ENCODE peak calls at places on chromosomes 1 and 21, in eight cellular contexts. One of them, this sample, is unnamed.

GRCh38 chr1:246564839-246565750 is 966 bp downstream of the TFB2M start:
- DNase-seq in K562: no peak
- DNase-seq in endothelial cell of umbilical vein: no peak
- DNase-seq in HCT116: no peak
- DNase-seq in A549: no peak
- DNase-seq in H1: no peak
- DNase-seq in GM12878: no peak
- DNase-seq in SK-N-SH: no peak
- DNase-seq in this sample: peak

GRCh38 chr1:167158095-167158812 is 62.4 kb upstream of the POU2F1 start:
- DNase-seq in A549: no peak
- DNase-seq in endothelial cell of umbilical vein: no peak
- DNase-seq in GM12878: no peak
- DNase-seq in SK-N-SH: no peak
- DNase-seq in K562: no peak
- DNase-seq in HCT116: no peak
- DNase-seq in H1: no peak
- DNase-seq in this sample: peak

GRCh38 chr1:177969825-177970371 is at the start of gene SEC16B:
- DNase-seq in H1: no peak
- DNase-seq in endothelial cell of umbilical vein: no peak
- DNase-seq in HCT116: no peak
- DNase-seq in K562: no peak
- DNase-seq in A549: peak
- DNase-seq in SK-N-SH: no peak
- DNase-seq in GM12878: no peak
- DNase-seq in this sample: no peak

GRCh38 chr1:19670787-19671186 is 6.1 kb downstream of the HTR6 start:
- DNase-seq in GM12878: no peak
- DNase-seq in SK-N-SH: no peak
- DNase-seq in HCT116: no peak
- DNase-seq in A549: no peak
- DNase-seq in H1: no peak
- DNase-seq in endothelial cell of umbilical vein: no peak
- DNase-seq in K562: no peak
- DNase-seq in this sample: no peak

GRCh38 chr1:181104790-181105133 is 16.3 kb downstream of the IER5 start:
- DNase-seq in GM12878: no peak
- DNase-seq in K562: peak
- DNase-seq in H1: no peak
- DNase-seq in SK-N-SH: no peak
- DNase-seq in endothelial cell of umbilical vein: no peak
- DNase-seq in HCT116: no peak
- DNase-seq in A549: no peak
- DNase-seq in this sample: peak

GRCh38 chr21:43957629-43958362 is 54.3 kb upstream of the TRAPPC10 start:
- DNase-seq in K562: no peak
- DNase-seq in H1: no peak
- DNase-seq in GM12878: peak
- DNase-seq in SK-N-SH: no peak
- DNase-seq in A549: no peak
- DNase-seq in HCT116: no peak
- DNase-seq in endothelial cell of umbilical vein: no peak
- DNase-seq in this sample: no peak

GRCh38 chr1:5913876-5914275 is 78.3 kb downstream of the NPHP4 start:
- DNase-seq in endothelial cell of umbilical vein: no peak
- DNase-seq in HCT116: no peak
- DNase-seq in SK-N-SH: no peak
- DNase-seq in GM12878: no peak
- DNase-seq in K562: no peak
- DNase-seq in A549: no peak
- DNase-seq in H1: no peak
- DNase-seq in this sample: no peak

GRCh38 chr21:19236209-19236608 is 832.6 kb upstream of the TMPRSS15 start:
- DNase-seq in SK-N-SH: no peak
- DNase-seq in K562: no peak
- DNase-seq in HCT116: no peak
- DNase-seq in H1: no peak
- DNase-seq in A549: no peak
- DNase-seq in GM12878: no peak
- DNase-seq in endothelial cell of umbilical vein: no peak
- DNase-seq in this sample: no peak

GRCh38 chr1:85274969-85275453 is 1.4 kb downstream of the BCL10 start:
- DNase-seq in GM12878: no peak
- DNase-seq in A549: peak
- DNase-seq in endothelial cell of umbilical vein: peak
- DNase-seq in K562: no peak
- DNase-seq in H1: no peak
- DNase-seq in HCT116: no peak
- DNase-seq in SK-N-SH: no peak
- DNase-seq in this sample: peak
- H3K4me3 ChIP-seq in GM12878: peak
- H3K4me3 ChIP-seq in A549: peak
- H3K4me3 ChIP-seq in endothelial cell of umbilical vein: peak
- H3K4me3 ChIP-seq in K562: peak
- H3K4me3 ChIP-seq in H1: peak
- H3K4me3 ChIP-seq in HCT116: peak
- H3K4me3 ChIP-seq in SK-N-SH: peak
- H3K4me3 ChIP-seq in this sample: peak

DNA sequence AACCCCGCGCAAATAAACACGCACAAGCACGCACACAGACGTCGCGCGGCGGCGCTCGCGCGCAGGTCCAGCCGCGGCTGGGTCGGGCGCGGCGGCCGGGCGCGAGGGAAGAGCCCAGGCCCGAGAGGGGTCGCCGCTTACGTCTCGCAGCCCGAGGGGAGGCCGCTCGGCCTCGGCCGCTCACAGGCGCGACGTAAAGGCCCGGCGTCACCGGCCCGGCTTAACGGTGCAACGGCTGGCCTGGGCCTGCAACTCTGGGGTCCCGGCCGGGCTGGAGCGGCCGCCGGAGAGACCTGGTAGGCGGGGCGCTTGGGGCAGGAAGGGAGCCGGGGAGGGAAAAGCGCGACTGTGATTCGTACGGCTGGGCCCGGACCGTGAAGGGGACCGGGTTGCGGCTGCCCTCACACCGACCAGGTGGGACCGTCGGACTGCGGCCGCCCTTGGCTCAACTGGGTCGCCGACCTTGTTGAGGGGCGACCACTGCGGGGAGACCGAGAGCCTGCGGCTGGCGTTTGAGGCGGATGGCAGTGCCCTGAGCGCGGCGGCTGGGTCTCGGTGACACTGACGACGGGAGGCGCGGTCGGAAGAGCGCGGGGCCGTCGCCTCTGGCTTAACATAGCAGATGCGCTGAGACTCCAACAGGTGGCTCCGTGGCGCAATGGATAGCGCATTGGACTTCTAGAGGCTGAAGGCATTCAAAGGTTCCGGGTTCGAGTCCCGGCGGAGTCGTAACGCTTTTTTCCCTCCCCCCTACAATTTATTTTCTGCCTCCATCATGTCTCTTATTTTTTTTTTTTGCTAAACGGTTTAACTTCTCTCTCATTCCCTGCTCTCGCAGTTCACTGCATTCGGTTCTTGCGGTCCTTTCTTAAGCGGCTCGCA is 31.8 kb downstream of the DNTTIP2 start:
- DNase-seq in HCT116: peak
- DNase-seq in K562: peak
- DNase-seq in GM12878: peak
- DNase-seq in SK-N-SH: peak
- DNase-seq in A549: peak
- DNase-seq in H1: peak
- DNase-seq in endothelial cell of umbilical vein: peak
- DNase-seq in this sample: peak
- TF ChIP-seq CTCF in HCT116: no peak
- TF ChIP-seq CTCF in K562: no peak
- TF ChIP-seq CTCF in GM12878: no peak
- TF ChIP-seq CTCF in SK-N-SH: no peak
- TF ChIP-seq CTCF in A549: no peak
- TF ChIP-seq CTCF in H1: peak
- TF ChIP-seq CTCF in endothelial cell of umbilical vein: no peak
- TF ChIP-seq CTCF in this sample: no peak

GRCh38 chr1:82755671-82756070 is 954.9 kb downstream of the ADGRL2 start:
- DNase-seq in A549: no peak
- DNase-seq in K562: no peak
- DNase-seq in SK-N-SH: no peak
- DNase-seq in H1: no peak
- DNase-seq in HCT116: no peak
- DNase-seq in endothelial cell of umbilical vein: no peak
- DNase-seq in GM12878: no peak
- DNase-seq in this sample: no peak
- TF ChIP-seq MAX in A549: no peak
- TF ChIP-seq MAX in K562: no peak
- TF ChIP-seq MAX in SK-N-SH: no peak
- TF ChIP-seq MAX in H1: no peak
- TF ChIP-seq MAX in HCT116: no peak
- TF ChIP-seq MAX in endothelial cell of umbilical vein: no peak
- TF ChIP-seq MAX in GM12878: no peak
- TF ChIP-seq MAX in this sample: no peak

GRCh38 chr1:107680579-107680985 is 284.4 kb downstream of the VAV3 start:
- DNase-seq in HCT116: no peak
- DNase-seq in SK-N-SH: no peak
- DNase-seq in GM12878: no peak
- DNase-seq in endothelial cell of umbilical vein: no peak
- DNase-seq in K562: no peak
- DNase-seq in A549: no peak
- DNase-seq in H1: no peak
- DNase-seq in this sample: no peak

GRCh38 chr1:107683683-107684082 is 281.3 kb downstream of the VAV3 start:
- DNase-seq in A549: no peak
- DNase-seq in K562: no peak
- DNase-seq in SK-N-SH: no peak
- DNase-seq in endothelial cell of umbilical vein: no peak
- DNase-seq in HCT116: no peak
- DNase-seq in H1: no peak
- DNase-seq in GM12878: no peak
- DNase-seq in this sample: no peak

GRCh38 chr1:107683198-107683657 is 281.8 kb downstream of the VAV3 start:
- DNase-seq in H1: no peak
- DNase-seq in K562: no peak
- DNase-seq in HCT116: no peak
- DNase-seq in A549: peak
- DNase-seq in endothelial cell of umbilical vein: no peak
- DNase-seq in GM12878: no peak
- DNase-seq in SK-N-SH: no peak
- DNase-seq in this sample: no peak

GRCh38 chr1:107681001-107681479 is 283.9 kb downstream of the VAV3 start:
- DNase-seq in K562: no peak
- DNase-seq in endothelial cell of umbilical vein: no peak
- DNase-seq in A549: no peak
- DNase-seq in HCT116: no peak
- DNase-seq in GM12878: no peak
- DNase-seq in H1: no peak
- DNase-seq in SK-N-SH: no peak
- DNase-seq in this sample: no peak

DNA sequence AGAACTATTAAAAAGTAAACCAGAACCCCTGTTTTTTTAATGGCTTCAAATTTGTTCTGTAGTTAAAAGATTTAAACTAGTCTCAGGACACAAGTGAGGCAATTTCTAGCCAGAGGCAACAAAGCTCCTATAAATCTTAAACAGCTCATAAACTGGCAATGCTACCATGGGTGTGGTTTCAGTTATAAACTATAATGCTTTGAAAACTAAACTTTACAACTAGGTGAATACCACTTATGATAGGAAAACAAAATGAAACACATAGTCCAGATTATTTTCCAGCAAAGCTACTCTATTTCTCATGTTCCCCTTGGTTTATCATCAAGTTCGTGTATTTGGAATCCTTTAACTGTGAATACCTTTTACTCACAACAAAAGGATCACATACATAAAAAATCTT is 282.5 kb downstream of the VAV3 start:
- DNase-seq in endothelial cell of umbilical vein: no peak
- DNase-seq in GM12878: no peak
- DNase-seq in A549: no peak
- DNase-seq in SK-N-SH: no peak
- DNase-seq in H1: no peak
- DNase-seq in HCT116: no peak
- DNase-seq in K562: no peak
- DNase-seq in this sample: no peak
- H3K4me3 ChIP-seq in endothelial cell of umbilical vein: no peak
- H3K4me3 ChIP-seq in GM12878: no peak
- H3K4me3 ChIP-seq in A549: peak
- H3K4me3 ChIP-seq in SK-N-SH: no peak
- H3K4me3 ChIP-seq in H1: no peak
- H3K4me3 ChIP-seq in HCT116: no peak
- H3K4me3 ChIP-seq in K562: no peak
- H3K4me3 ChIP-seq in this sample: no peak